ENCODE peak calls at places on chromosome X, in ten cellular contexts. N, F, A, J, X, Q, E, U, D and K are unnamed samples.

GRCh38 chrX:49071877-49072711 is 1.7 kb downstream of the PRAF2 start:
- DNase-seq in N (peak; percentile 81), F (no peak), A (no peak), J (peak; percentile 79), X (peak; percentile 72), Q (peak; percentile 64), E (no peak), U (no peak), D (no peak), K (peak; percentile 92)

GRCh38 chrX:14038375-14039077 is 8.8 kb upstream of the GEMIN8 start:
- DNase-seq in N (no peak), F (no peak), A (no peak), J (no peak), X (no peak), Q (no peak), E (no peak), U (no peak), D (no peak), K (no peak)

GRCh38 chrX:9539611-9540387 is 74.9 kb downstream of the TBL1X start:
- DNase-seq in N (no peak), F (no peak), A (no peak), J (no peak), X (no peak), Q (no peak), E (no peak), U (no peak), D (no peak), K (no peak)

GRCh38 chrX:16819634-16820033 is 33.4 kb downstream of the TXLNG start:
- DNase-seq in N (no peak), F (no peak), A (no peak), J (no peak), X (no peak), Q (no peak), E (no peak), U (no peak), D (no peak), K (no peak)

GRCh38 chrX:23434356-23434884 is 99.8 kb downstream of the PTCHD1 start:
- DNase-seq in N (peak; percentile 82), F (no peak), A (no peak), J (peak; percentile 95), X (peak; percentile 61), Q (peak; percentile 77), E (no peak), U (no peak), D (no peak), K (peak; percentile 86)

GRCh38 chrX:54786972-54787371 is 11.1 kb downstream of the ITIH6 start:
- DNase-seq in N (no peak), F (no peak), A (peak; percentile 57), J (no peak), X (peak; percentile 58), Q (no peak), E (peak; percentile 35), U (no peak), D (no peak), K (no peak)

GRCh38 chrX:3711331-3711917 is 2.0 kb downstream of the PRKX start:
- DNase-seq in N (no peak), F (no peak), A (no peak), J (no peak), X (peak; percentile 27), Q (no peak), E (no peak), U (no peak), D (no peak), K (no peak)

GRCh38 chrX:17377047-17377692 is 2.2 kb downstream of the NHS start:
- DNase-seq in N (no peak), F (no peak), A (no peak), J (peak; percentile 68), X (peak; percentile 58), Q (no peak), E (no peak), U (peak; percentile 25), D (peak; percentile 25), K (peak; percentile 83)

GRCh38 chrX:55135171-55135570 is 46.4 kb downstream of the PAGE2 start:
- DNase-seq in N (no peak), F (no peak), A (no peak), J (peak; percentile 13), X (peak; percentile 55), Q (peak; percentile 40), E (peak; percentile 36), U (peak; percentile 2), D (peak; percentile 42), K (no peak)

GRCh38 chrX:143768976-143769375 is 48.4 kb upstream of the SPANXN2 start:
- DNase-seq in N (no peak), F (no peak), A (no peak), J (no peak), X (no peak), Q (no peak), E (no peak), U (no peak), D (no peak), K (no peak)

GRCh38 chrX:147217334-147217733 is 402.8 kb upstream of the CXorf51A start:
- DNase-seq in N (no peak), F (no peak), A (no peak), J (no peak), X (no peak), Q (no peak), E (no peak), U (no peak), D (no peak), K (no peak)

GRCh38 chrX:107659768-107660167 is 31.5 kb downstream of the PRPS1 start:
- DNase-seq in N (no peak), F (no peak), A (no peak), J (peak; percentile 35), X (no peak), Q (peak; percentile 43), E (peak; percentile 45), U (peak; percentile 32), D (no peak), K (no peak)

GRCh38 chrX:81377329-81377728 is 175.4 kb downstream of the SH3BGRL start:
- DNase-seq in N (no peak), F (no peak), A (no peak), J (peak; percentile 6), X (no peak), Q (no peak), E (peak; percentile 0), U (no peak), D (no peak), K (no peak)

GRCh38 chrX:48648299-48648698 is 35.3 kb upstream of the WAS start:
- DNase-seq in N (peak; percentile 59), F (no peak), A (peak; percentile 55), J (peak; percentile 46), X (no peak), Q (peak; percentile 16), E (peak; percentile 49), U (peak; percentile 9), D (no peak), K (no peak)

GRCh38 chrX:118188977-118189376 is 72.4 kb upstream of the KLHL13 start:
- DNase-seq in N (no peak), F (no peak), A (no peak), J (no peak), X (no peak), Q (peak; percentile 46), E (no peak), U (no peak), D (no peak), K (no peak)

GRCh38 chrX:147550217-147550616 is 361.5 kb upstream of the FMR1 start:
- DNase-seq in N (no peak), F (no peak), A (no peak), J (no peak), X (peak; percentile 9), Q (peak; percentile 11), E (no peak), U (peak; percentile 6), D (no peak), K (no peak)

GRCh38 chrX:15087747-15088146 is 182.1 kb downstream of the ASB9 start:
- DNase-seq in N (no peak), F (no peak), A (no peak), J (no peak), X (no peak), Q (no peak), E (no peak), U (no peak), D (no peak), K (no peak)

GRCh38 chrX:151227637-151228036 is 51.3 kb downstream of the GPR50 start:
- DNase-seq in N (no peak), F (peak; percentile 54), A (no peak), J (no peak), X (no peak), Q (no peak), E (no peak), U (no peak), D (no peak), K (no peak)

GRCh38 chrX:24870143-24870542 is 145.6 kb downstream of the ARX start:
- DNase-seq in N (no peak), F (no peak), A (no peak), J (peak; percentile 79), X (no peak), Q (no peak), E (no peak), U (peak; percentile 77), D (no peak), K (no peak)

GRCh38 chrX:44889824-44890223 is 16.8 kb downstream of the KDM6A start:
- DNase-seq in N (no peak), F (no peak), A (no peak), J (no peak), X (no peak), Q (no peak), E (no peak), U (no peak), D (no peak), K (no peak)
- H3K4me1 ChIP-seq in N (peaks cover 15% of the 10 kb centered on the region), F (peaks cover 12% of the 10 kb centered on the region), A (peaks cover 5% of the 10 kb centered on the region), J (no peaks in the 10 kb centered on the region), X (no peaks in the 10 kb centered on the region), Q (peaks cover 3% of the 10 kb centered on the region), E (no peaks in the 10 kb centered on the region), U (no peaks in the 10 kb centered on the region), D (no peaks in the 10 kb centered on the region), K (peaks cover 2% of the 10 kb centered on the region)

GRCh38 chrX:110178179-110178865 is 139.6 kb downstream of the AMMECR1 start:
- DNase-seq in N (no peak), F (no peak), A (no peak), J (peak; percentile 24), X (no peak), Q (peak; percentile 34), E (no peak), U (no peak), D (no peak), K (no peak)
- H3K4me1 ChIP-seq in N (no peaks in the 10 kb centered on the region), F (no peaks in the 10 kb centered on the region), A (no peaks in the 10 kb centered on the region), J (peaks cover 12% of the 10 kb centered on the region), X (no peaks in the 10 kb centered on the region), Q (peaks cover 15% of the 10 kb centered on the region), E (no peaks in the 10 kb centered on the region), U (peaks cover 23% of the 10 kb centered on the region), D (no peaks in the 10 kb centered on the region), K (no peaks in the 10 kb centered on the region)

GRCh38 chrX:34557733-34558132 is 99.4 kb downstream of the TMEM47 start:
- DNase-seq in N (no peak), F (no peak), A (no peak), J (no peak), X (no peak), Q (no peak), E (no peak), U (no peak), D (no peak), K (no peak)
- H3K4me1 ChIP-seq in N (no peaks in the 10 kb centered on the region), F (no peaks in the 10 kb centered on the region), A (no peaks in the 10 kb centered on the region), J (no peaks in the 10 kb centered on the region), X (no peaks in the 10 kb centered on the region), Q (no peaks in the 10 kb centered on the region), E (no peaks in the 10 kb centered on the region), U (no peaks in the 10 kb centered on the region), D (no peaks in the 10 kb centered on the region), K (no peaks in the 10 kb centered on the region)

DNA sequence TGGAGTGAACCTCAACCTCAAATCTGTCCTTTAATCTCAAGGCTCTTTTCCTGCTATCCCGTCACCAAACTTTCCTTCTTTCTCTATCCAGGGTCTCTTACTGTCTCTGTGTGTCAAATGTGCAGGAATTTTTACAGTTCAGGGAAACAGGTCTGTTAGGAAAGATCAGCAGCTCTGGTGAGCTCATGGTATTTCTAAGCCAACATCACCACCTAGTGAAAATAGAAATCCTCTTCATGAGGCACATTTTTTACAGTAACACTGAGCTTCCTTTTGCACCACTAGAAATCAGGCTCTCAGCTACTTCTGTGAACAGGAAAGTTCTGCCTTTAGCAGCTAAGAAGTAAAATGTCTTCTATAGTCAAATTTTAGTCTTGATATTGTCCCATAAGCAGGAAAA is 39.6 kb downstream of the NUDT11 start:
- DNase-seq in N (no peak), F (no peak), A (no peak), J (peak; percentile 1), X (no peak), Q (no peak), E (no peak), U (no peak), D (no peak), K (no peak)
- H3K4me1 ChIP-seq in N (no peaks in the 10 kb centered on the region), F (no peaks in the 10 kb centered on the region), A (no peaks in the 10 kb centered on the region), J (no peaks in the 10 kb centered on the region), X (no peaks in the 10 kb centered on the region), Q (no peaks in the 10 kb centered on the region), E (no peaks in the 10 kb centered on the region), U (no peaks in the 10 kb centered on the region), D (no peaks in the 10 kb centered on the region), K (no peaks in the 10 kb centered on the region)